ENCODE peak calls at places on chromosomes 6 and 20, in four cellular contexts. P is anterior cingulate cortex, B is posterior cingulate gyrus, A is RCC 7860. D is an unnamed sample.

GRCh38 chr6:105932440-105932839 is 153.7 kb upstream of the PRDM1 start:
- DNase-seq in P (no peak), B (no peak), A (no peak), D (no peak)

GRCh38 chr6:111663232-111663631 is 57.6 kb upstream of the TRAF3IP2 start:
- DNase-seq in P (peak), B (peak), A (no peak), D (peak)

GRCh38 chr20:17605131-17605660 is 35.3 kb downstream of the DSTN start:
- DNase-seq in P (no peak), B (no peak), A (no peak), D (no peak)

GRCh38 chr6:10140824-10141223 is 274.1 kb downstream of the TFAP2A start:
- DNase-seq in P (no peak), B (no peak), A (no peak), D (no peak)

GRCh38 chr6:30507849-30508843 is 18.8 kb downstream of the HLA-E start:
- DNase-seq in P (no peak), B (no peak), A (no peak), D (no peak)

GRCh38 chr20:20568604-20569205 is 143.7 kb downstream of the RALGAPA2 start:
- DNase-seq in P (peak), B (no peak), A (no peak), D (peak)

GRCh38 chr6:30854641-30855040 is 29.7 kb upstream of the DDR1 start:
- DNase-seq in P (no peak), B (no peak), A (no peak), D (no peak)

GRCh38 chr6:149897855-149898744 is at the start of gene RAET1E:
- DNase-seq in P (no peak), B (no peak), A (no peak), D (no peak)

GRCh38 chr20:61997891-61998290 is 67.8 kb downstream of the TAF4 start:
- DNase-seq in P (no peak), B (no peak), A (no peak), D (no peak)

GRCh38 chr20:33043731-33044181 is 9.9 kb upstream of the BPIFB3 start:
- DNase-seq in P (no peak), B (no peak), A (no peak), D (no peak)

GRCh38 chr6:117441824-117442264 is 16.1 kb upstream of the ROS1 start:
- DNase-seq in P (no peak), B (no peak), A (no peak), D (no peak)

GRCh38 chr6:125747589-125748533 is 1.6 kb upstream of the HEY2 start:
- DNase-seq in P (no peak), B (peak), A (no peak), D (peak)

GRCh38 chr20:17873410-17874270 is 95.0 kb downstream of the SNX5 start:
- DNase-seq in P (no peak), B (no peak), A (no peak), D (peak)

GRCh38 chr6:3305831-3306230 is 47.1 kb downstream of the PSMG4 start:
- DNase-seq in P (no peak), B (no peak), A (no peak), D (no peak)

GRCh38 chr6:134421496-134421895 is 103.6 kb upstream of the SGK1 start:
- DNase-seq in P (no peak), B (no peak), A (no peak), D (no peak)

GRCh38 chr6:77124604-77125003 is 338.7 kb downstream of the HTR1B start:
- DNase-seq in P (no peak), B (no peak), A (no peak), D (no peak)

GRCh38 chr6:135030056-135030473 is 24.6 kb downstream of the HBS1L start:
- DNase-seq in P (no peak), B (no peak), A (no peak), D (no peak)

GRCh38 chr20:44805991-44806729 is 4.2 kb downstream of the RIMS4 start:
- DNase-seq in P (peak), B (peak), A (no peak), D (peak)

GRCh38 chr6:52454556-52454955 is 34.4 kb downstream of the EFHC1 start:
- DNase-seq in P (no peak), B (no peak), A (peak), D (no peak)

GRCh38 chr6:144248470-144249301 is 36.4 kb upstream of the UTRN start:
- DNase-seq in P (no peak), B (no peak), A (no peak), D (no peak)

GRCh38 chr6:66478705-66479104 is 771.7 kb upstream of the EYS start:
- DNase-seq in P (no peak), B (no peak), A (no peak), D (no peak)

GRCh38 chr6:35601331-35602132 is 87.2 kb downstream of the FKBP5 start:
- DNase-seq in P (peak), B (no peak), A (peak), D (peak)

GRCh38 chr6:157152544-157152943 is 170.8 kb downstream of the TMEM242 start:
- DNase-seq in P (no peak), B (no peak), A (no peak), D (no peak)

GRCh38 chr6:36618366-36619355 is 24.5 kb downstream of the SRSF3 start:
- DNase-seq in P (no peak), B (no peak), A (no peak), D (no peak)